ENCODE peak calls at places on chromosomes 16 and 17, in five cellular contexts. A is right lobe of liver, S is fibroblast of lung, R is endodermal cell, U is GM10248. Y is an unnamed sample.
A peak's percentile ranks its signal among the peaks of the same experiment; 100 is the strongest.

GRCh38 chr17:27578718-27579085 is 52.3 kb upstream of the LGALS9 start:
- DNase-seq in A (no peak), S (peak; percentile 71), R (peak; percentile 65), U (peak; percentile 82), Y (no peak)

GRCh38 chr17:42779942-42780815 is at the start of gene WNK4:
- DNase-seq in A (no peak), S (peak; percentile 49), R (peak; percentile 87), U (no peak), Y (no peak)

GRCh38 chr16:54277845-54278703 is 8.5 kb downstream of the IRX3 start:
- DNase-seq in A (no peak), S (no peak), R (peak; percentile 53), U (no peak), Y (no peak)

GRCh38 chr17:17749921-17750320 is 68.7 kb downstream of the RAI1 start:
- DNase-seq in A (no peak), S (peak; percentile 45), R (peak; percentile 98), U (peak; percentile 70), Y (peak; percentile 37)

GRCh38 chr16:48081656-48082055 is 74.1 kb downstream of the ABCC12 start:
- DNase-seq in A (no peak), S (peak; percentile 93), R (no peak), U (no peak), Y (no peak)

GRCh38 chr16:86511317-86512161 is 1.2 kb downstream of the FOXF1 start:
- DNase-seq in A (no peak), S (no peak), R (peak; percentile 67), U (no peak), Y (no peak)

GRCh38 chr17:31248986-31249385 is 48.1 kb downstream of the OMG start:
- DNase-seq in A (no peak), S (peak; percentile 90), R (no peak), U (no peak), Y (no peak)

GRCh38 chr16:30473231-30474061 is 904 bp downstream of the ITGAL start:
- DNase-seq in A (peak; percentile 39), S (no peak), R (no peak), U (peak; percentile 72), Y (peak; percentile 60)

GRCh38 chr17:30701498-30701989 is 122.9 kb downstream of the CRLF3 start:
- DNase-seq in A (no peak), S (no peak), R (no peak), U (no peak), Y (no peak)

GRCh38 chr17:46181940-46182339 is 11.3 kb downstream of the KANSL1 start:
- DNase-seq in A (no peak), S (no peak), R (no peak), U (no peak), Y (no peak)

GRCh38 chr17:60109161-60109560 is 30.4 kb upstream of the HEATR6 start:
- DNase-seq in A (no peak), S (no peak), R (no peak), U (no peak), Y (no peak)

GRCh38 chr16:68732068-68732680 is 4.9 kb upstream of the CDH1 start:
- DNase-seq in A (peak; percentile 80), S (peak; percentile 36), R (peak; percentile 86), U (no peak), Y (no peak)

GRCh38 chr17:40498281-40499084 is 2.9 kb downstream of the TNS4 start:
- DNase-seq in A (no peak), S (no peak), R (no peak), U (no peak), Y (no peak)

GRCh38 chr16:15949210-15950166 is at the start of gene ABCC1:
- DNase-seq in A (peak; percentile 53), S (peak; percentile 26), R (peak; percentile 77), U (peak; percentile 87), Y (peak; percentile 63)

GRCh38 chr16:74563828-74564263 is 43.1 kb downstream of the GLG1 start:
- DNase-seq in A (no peak), S (peak; percentile 65), R (no peak), U (no peak), Y (peak; percentile 20)

GRCh38 chr17:54493691-54494090 is 407.0 kb upstream of the TOM1L1 start:
- DNase-seq in A (no peak), S (no peak), R (no peak), U (no peak), Y (no peak)

GRCh38 chr17:15432807-15433547 is 34.4 kb downstream of the CDRT4 start:
- DNase-seq in A (no peak), S (peak; percentile 67), R (peak; percentile 63), U (no peak), Y (no peak)

GRCh38 chr17:4959261-4959965 is 8.2 kb downstream of the SPAG7 start:
- DNase-seq in A (no peak), S (no peak), R (peak; percentile 63), U (no peak), Y (no peak)

GRCh38 chr16:86740817-86741799 is 162.8 kb downstream of the FOXL1 start:
- DNase-seq in A (peak; percentile 38), S (peak; percentile 94), R (peak; percentile 79), U (no peak), Y (no peak)

GRCh38 chr16:87017388-87018012 is 299.7 kb downstream of the C16orf95 start:
- DNase-seq in A (no peak), S (peak; percentile 94), R (peak; percentile 55), U (no peak), Y (no peak)

GRCh38 chr17:61597606-61598005 is 6.6 kb upstream of the NACA2 start:
- DNase-seq in A (no peak), S (no peak), R (no peak), U (no peak), Y (no peak)

GRCh38 chr16:3282103-3282746 is 1.1 kb upstream of the ZNF263 start:
- DNase-seq in A (no peak), S (peak; percentile 82), R (peak; percentile 90), U (no peak), Y (no peak)

GRCh38 chr16:89256651-89257254 is 39.2 kb downstream of the ZNF778 start:
- DNase-seq in A (peak; percentile 80), S (peak; percentile 61), R (peak; percentile 84), U (peak; percentile 37), Y (peak; percentile 75)

GRCh38 chr16:10168258-10168657 is 14.0 kb downstream of the GRIN2A start:
- DNase-seq in A (no peak), S (peak; percentile 92), R (no peak), U (no peak), Y (no peak)

GRCh38 chr17:61294777-61295176 is 104.9 kb upstream of the TBX2 start:
- DNase-seq in A (no peak), S (peak; percentile 76), R (peak; percentile 61), U (no peak), Y (no peak)

GRCh38 chr16:79602615-79603014 is 2.1 kb upstream of the MAF start:
- DNase-seq in A (no peak), S (no peak), R (no peak), U (no peak), Y (no peak)

GRCh38 chr16:23843143-23843542 is 7.4 kb downstream of the PRKCB start:
- DNase-seq in A (no peak), S (no peak), R (no peak), U (peak; percentile 48), Y (no peak)

GRCh38 chr17:386145-386876 is 33.7 kb upstream of the RPH3AL start:
- DNase-seq in A (peak; percentile 90), S (peak; percentile 23), R (peak; percentile 97), U (peak; percentile 90), Y (peak; percentile 53)

GRCh38 chr17:60229189-60229802 is 79.5 kb downstream of the CA4 start:
- DNase-seq in A (no peak), S (peak; percentile 9), R (no peak), U (no peak), Y (no peak)

GRCh38 chr17:65220732-65221131 is 83.6 kb downstream of the RGS9 start:
- DNase-seq in A (no peak), S (peak; percentile 45), R (peak; percentile 86), U (no peak), Y (no peak)

GRCh38 chr17:77728022-77728671 is 230.4 kb upstream of the TNRC6C start:
- DNase-seq in A (no peak), S (no peak), R (peak; percentile 73), U (no peak), Y (no peak)
- TF ChIP-seq CTCF in A (no peak), S (peak; percentile 1), R (peak; percentile 46), U (no peak), Y (no peak)

DNA sequence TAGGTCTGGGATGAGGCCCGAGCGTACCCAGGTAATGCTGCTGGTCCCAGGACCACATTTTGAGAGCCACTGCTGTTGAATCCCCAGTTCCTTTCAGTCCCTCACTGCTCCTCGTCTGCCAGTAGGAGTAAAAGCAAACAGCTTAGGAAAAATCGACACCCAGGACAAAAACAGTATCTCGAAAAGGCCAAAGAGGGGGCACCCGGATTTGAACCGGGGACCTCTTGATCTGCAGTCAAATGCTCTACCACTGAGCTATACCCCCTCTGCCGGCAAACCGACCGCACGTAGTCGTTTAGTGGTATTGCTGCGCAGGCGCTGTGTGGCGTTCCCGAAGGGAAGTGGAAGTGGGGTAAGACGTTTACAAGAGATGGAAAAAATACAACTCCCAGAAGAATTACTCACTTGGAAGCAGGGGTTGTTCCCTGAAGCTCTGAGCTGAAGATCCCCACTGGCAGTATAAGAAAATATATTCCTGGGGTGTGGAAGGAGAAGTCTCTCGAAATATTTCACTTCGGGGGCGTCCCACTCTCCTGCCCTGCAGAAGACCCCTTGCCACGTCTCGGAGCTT is 2.2 kb upstream of the PLXDC1 start:
- DNase-seq in A (peak; percentile 90), S (peak; percentile 84), R (peak; percentile 98), U (peak; percentile 75), Y (peak; percentile 92)
- TF ChIP-seq CTCF in A (peak; percentile 16), S (peak; percentile 29), R (peak; percentile 33), U (no peak), Y (no peak)

GRCh38 chr16:19210175-19210924 is 42.3 kb downstream of the SYT17 start:
- DNase-seq in A (no peak), S (peak; percentile 18), R (no peak), U (peak; percentile 56), Y (no peak)
- TF ChIP-seq CTCF in A (no peak), S (no peak), R (no peak), U (peak; percentile 37), Y (no peak)

GRCh38 chr16:75570351-75571104 is 4.3 kb downstream of the GABARAPL2 start:
- DNase-seq in A (no peak), S (no peak), R (no peak), U (peak; percentile 31), Y (no peak)

GRCh38 chr16:75567911-75568310 is 1.7 kb downstream of the GABARAPL2 start:
- DNase-seq in A (no peak), S (no peak), R (no peak), U (no peak), Y (no peak)

GRCh38 chr16:75576384-75576811 is 10.2 kb downstream of the GABARAPL2 start:
- DNase-seq in A (no peak), S (no peak), R (no peak), U (peak; percentile 51), Y (no peak)

GRCh38 chr16:75575976-75576375 is 9.8 kb downstream of the GABARAPL2 start:
- DNase-seq in A (no peak), S (no peak), R (no peak), U (no peak), Y (no peak)

GRCh38 chr16:75572859-75573542 is 6.8 kb downstream of the GABARAPL2 start:
- DNase-seq in A (no peak), S (no peak), R (no peak), U (no peak), Y (no peak)
- TF ChIP-seq CTCF in A (no peak), S (no peak), R (no peak), U (no peak), Y (no peak)

GRCh38 chr17:7586673-7587419 is 3.0 kb downstream of the SOX15 start:
- DNase-seq in A (no peak), S (no peak), R (peak; percentile 88), U (no peak), Y (no peak)
- TF ChIP-seq CTCF in A (peak; percentile 23), S (peak; percentile 14), R (peak; percentile 61), U (no peak), Y (no peak)

Y was measured in natural killer cell.